ENCODE peak calls at places on chromosomes 3 and 15, in ten cellular contexts. E, G, S, X, C, W, V, O, U and P are unnamed samples.
A peak's percentile ranks its signal among the peaks of the same experiment; 100 is the strongest.

GRCh38 chr3:119292666-119293065 is 1.5 kb upstream of the ARHGAP31 start:
- DNase-seq in O (no peak), V (no peak), S (no peak), E (no peak), W (no peak), C (no peak), G (no peak), U (no peak), X (no peak), P (no peak)

GRCh38 chr15:87871130-87871737 is 385.3 kb downstream of the NTRK3 start:
- DNase-seq in O (no peak), S (no peak), X (no peak), G (no peak), W (no peak), U (no peak), E (peak; percentile 35), C (no peak), V (no peak), P (no peak)

GRCh38 chr3:145692751-145693150 is 468.2 kb downstream of the PLOD2 start:
- DNase-seq in G (no peak), E (no peak), C (no peak), V (no peak), X (no peak), W (no peak), S (no peak), O (no peak), U (no peak), P (no peak)

GRCh38 chr3:124202754-124203153 is 210.8 kb upstream of the ROPN1 start:
- DNase-seq in S (no peak), G (no peak), C (no peak), U (no peak), E (no peak), W (no peak), O (peak; percentile 65), X (no peak), V (no peak), P (no peak)

GRCh38 chr3:35677797-35678196 is 38.5 kb downstream of the ARPP21 start:
- DNase-seq in U (no peak), G (no peak), S (no peak), O (no peak), V (no peak), W (no peak), C (no peak), E (no peak), X (no peak), P (no peak)

GRCh38 chr15:63597033-63597790 is at the start of gene FBXL22:
- DNase-seq in W (peak; percentile 78), O (peak; percentile 69), G (peak; percentile 35), S (no peak), E (no peak), X (no peak), U (no peak), C (no peak), V (peak; percentile 38), P (no peak)

GRCh38 chr3:59407425-59407824 is 357.6 kb upstream of the CFAP20DC start:
- DNase-seq in G (no peak), V (no peak), U (no peak), O (no peak), E (no peak), W (no peak), C (no peak), S (no peak), X (no peak), P (no peak)

GRCh38 chr15:28096720-28097431 is 2.2 kb downstream of the OCA2 start:
- DNase-seq in G (no peak), S (no peak), W (no peak), O (no peak), V (no peak), U (no peak), E (no peak), C (no peak), X (no peak), P (no peak)

GRCh38 chr3:127676921-127677351 is 4.2 kb downstream of the ABTB1 start:
- DNase-seq in X (no peak), O (peak; percentile 11), W (no peak), U (no peak), G (no peak), V (no peak), E (no peak), S (no peak), C (peak; percentile 14), P (no peak)

GRCh38 chr3:160564205-160564922 is 1.0 kb downstream of the KPNA4 start:
- DNase-seq in O (peak; percentile 36), E (no peak), X (no peak), S (no peak), U (peak; percentile 12), W (no peak), V (no peak), G (no peak), C (no peak), P (no peak)

GRCh38 chr3:116048991-116049390 is 396.3 kb downstream of the LSAMP start:
- DNase-seq in E (no peak), U (no peak), W (no peak), X (no peak), S (no peak), G (no peak), V (no peak), O (no peak), C (no peak), P (no peak)

GRCh38 chr15:27671794-27672438 is 427.2 kb downstream of the OCA2 start:
- DNase-seq in S (no peak), W (no peak), E (no peak), G (no peak), X (no peak), C (no peak), O (no peak), V (no peak), U (no peak), P (no peak)

GRCh38 chr15:86316699-86317378 is 237.2 kb downstream of the AGBL1 start:
- DNase-seq in W (no peak), O (no peak), S (no peak), G (no peak), X (no peak), C (no peak), E (no peak), U (no peak), V (no peak), P (no peak)

GRCh38 chr3:106913111-106913698 is 464.0 kb upstream of the CCDC54 start:
- DNase-seq in O (no peak), C (no peak), G (no peak), X (no peak), S (no peak), U (no peak), V (peak; percentile 64), W (no peak), E (no peak), P (no peak)

GRCh38 chr3:62032738-62033137 is 340.6 kb downstream of the FEZF2 start:
- DNase-seq in X (no peak), W (no peak), E (no peak), O (no peak), V (no peak), C (no peak), G (no peak), S (no peak), U (no peak), P (no peak)

GRCh38 chr15:66951976-66952375 is 113.4 kb upstream of the SMAD3 start:
- DNase-seq in E (no peak), S (no peak), W (no peak), X (no peak), V (peak; percentile 22), C (no peak), O (no peak), G (no peak), U (peak; percentile 0), P (no peak)

GRCh38 chr15:101296418-101297405 is 1.7 kb upstream of the SNRPA1 start:
- DNase-seq in G (no peak), W (no peak), O (no peak), V (peak; percentile 9), C (no peak), S (peak; percentile 65), E (no peak), X (no peak), U (peak; percentile 47), P (no peak)

GRCh38 chr15:40582726-40583246 is 11.3 kb upstream of the KNL1 start:
- DNase-seq in G (no peak), C (peak; percentile 52), V (peak; percentile 23), W (no peak), S (no peak), O (no peak), U (peak; percentile 87), E (no peak), X (no peak), P (no peak)
- H3K4me3 ChIP-seq in G (no peak overlapping the region), C (peak overlapping the region; percentile 62), V (no peak overlapping the region), W (no peak overlapping the region), S (no peak overlapping the region), O (peak overlapping the region; percentile 34), U (peak overlapping the region; percentile 54), E (no peak overlapping the region), X (no peak overlapping the region), P (peak overlapping the region; percentile 19)

GRCh38 chr15:38130739-38131498 is 121.7 kb upstream of the SPRED1 start:
- DNase-seq in U (no peak), X (no peak), V (peak; percentile 96), E (peak; percentile 92), G (peak; percentile 99), S (peak; percentile 93), O (peak; percentile 73), C (peak; percentile 39), W (peak; percentile 93), P (peak; percentile 98)
- H3K4me3 ChIP-seq in U (no peak overlapping the region), X (no peak overlapping the region), V (no peak overlapping the region), E (no peak overlapping the region), G (no peak overlapping the region), S (no peak overlapping the region), O (peak overlapping the region; percentile 20), C (no peak overlapping the region), W (peak overlapping the region; percentile 52), P (no peak overlapping the region)

GRCh38 chr3:125587039-125587664 is 8.1 kb downstream of the OSBPL11 start:
- DNase-seq in E (no peak), O (no peak), C (no peak), X (no peak), W (no peak), U (no peak), V (no peak), S (no peak), G (no peak), P (no peak)
- H3K4me3 ChIP-seq in E (no peak overlapping the region), O (no peak overlapping the region), C (no peak overlapping the region), X (no peak overlapping the region), W (no peak overlapping the region), U (no peak overlapping the region), V (no peak overlapping the region), S (no peak overlapping the region), G (no peak overlapping the region), P (no peak overlapping the region)

GRCh38 chr3:32335365-32336122 is 56.1 kb upstream of the CMTM7 start:
- DNase-seq in V (no peak), W (no peak), U (no peak), C (no peak), E (no peak), X (no peak), G (no peak), S (no peak), O (no peak), P (no peak)

GRCh38 chr3:32340039-32340438 is 51.6 kb upstream of the CMTM7 start:
- DNase-seq in O (no peak), S (no peak), C (no peak), G (peak; percentile 12), U (peak; percentile 61), E (no peak), V (peak; percentile 50), W (no peak), X (no peak), P (no peak)

GRCh38 chr3:32337501-32337900 is 54.2 kb upstream of the CMTM7 start:
- DNase-seq in W (no peak), C (no peak), X (no peak), V (no peak), O (no peak), S (no peak), E (no peak), U (no peak), G (no peak), P (no peak)

GRCh38 chr3:32334675-32335074 is 57.0 kb upstream of the CMTM7 start:
- DNase-seq in G (no peak), V (no peak), O (no peak), X (peak; percentile 15), S (no peak), U (no peak), W (no peak), E (no peak), C (no peak), P (no peak)

GRCh38 chr3:32336123-32336518 is 55.5 kb upstream of the CMTM7 start:
- DNase-seq in O (no peak), W (no peak), U (no peak), X (no peak), S (no peak), C (no peak), E (no peak), G (no peak), V (no peak), P (no peak)
- H3K4me3 ChIP-seq in O (no peak overlapping the region), W (no peak overlapping the region), U (no peak overlapping the region), X (no peak overlapping the region), S (no peak overlapping the region), C (no peak overlapping the region), E (no peak overlapping the region), G (no peak overlapping the region), V (no peak overlapping the region), P (no peak overlapping the region)